ENCODE peak calls at places on chromosome 3, in four cellular contexts. S, D, J and H are unnamed samples.

GRCh38 chr3:161818106-161818505 is 321.5 kb downstream of the OTOL1 start:
- DNase-seq in S (no peak), D (no peak), J (no peak), H (no peak)

GRCh38 chr3:152779649-152780048 is 55.3 kb upstream of the P2RY1 start:
- DNase-seq in S (no peak), D (peak; percentile 51), J (no peak), H (peak; percentile 12)

GRCh38 chr3:196519738-196520122 is 4.6 kb upstream of the SMCO1 start:
- DNase-seq in S (no peak), D (no peak), J (no peak), H (no peak)

GRCh38 chr3:69865920-69866679 is 126.8 kb downstream of the MITF start:
- DNase-seq in S (no peak), D (peak; percentile 16), J (no peak), H (no peak)

GRCh38 chr3:98353554-98353953 is at the start of gene OR5K4:
- DNase-seq in S (no peak), D (no peak), J (no peak), H (no peak)

GRCh38 chr3:129827765-129828164 is 65.7 kb downstream of the TMCC1 start:
- DNase-seq in S (no peak), D (peak; percentile 11), J (no peak), H (no peak)

GRCh38 chr3:71245052-71245488 is 338.5 kb downstream of the FOXP1 start:
- DNase-seq in S (no peak), D (peak; percentile 36), J (no peak), H (no peak)

GRCh38 chr3:150202696-150203095 is 205.4 kb upstream of the TSC22D2 start:
- DNase-seq in S (no peak), D (peak; percentile 36), J (no peak), H (no peak)

GRCh38 chr3:18499256-18499655 is 74.1 kb upstream of the SATB1 start:
- DNase-seq in S (no peak), D (no peak), J (no peak), H (no peak)

GRCh38 chr3:15015456-15015855 is 49.7 kb downstream of the MRPS25 start:
- DNase-seq in S (no peak), D (no peak), J (no peak), H (no peak)

GRCh38 chr3:152657002-152657400 is 177.9 kb upstream of the P2RY1 start:
- DNase-seq in S (no peak), D (peak; percentile 84), J (no peak), H (no peak)

GRCh38 chr3:129611812-129612349 is 5.4 kb upstream of the PLXND1 start:
- DNase-seq in S (no peak), D (peak; percentile 85), J (no peak), H (no peak)

GRCh38 chr3:126358038-126358815 is 1.0 kb upstream of the KLF15 start:
- DNase-seq in S (no peak), D (peak; percentile 78), J (no peak), H (no peak)

GRCh38 chr3:157375342-157375986 is 61.2 kb upstream of the PTX3 start:
- DNase-seq in S (no peak), D (no peak), J (no peak), H (no peak)

GRCh38 chr3:13480340-13481318 is 523 bp downstream of the HDAC11 start:
- DNase-seq in S (no peak), D (peak; percentile 66), J (no peak), H (no peak)

GRCh38 chr3:13477946-13478345 is 2.2 kb upstream of the HDAC11 start:
- DNase-seq in S (no peak), D (no peak), J (no peak), H (no peak)

GRCh38 chr3:13479332-13479581 is 849 bp upstream of the HDAC11 start:
- DNase-seq in S (no peak), D (peak; percentile 71), J (no peak), H (no peak)

GRCh38 chr3:13482106-13482690 is 2.1 kb downstream of the HDAC11 start:
- DNase-seq in S (no peak), D (no peak), J (no peak), H (no peak)

GRCh38 chr3:13479582-13480339 is at the start of gene HDAC11:
- DNase-seq in S (peak; percentile 98), D (peak; percentile 99), J (peak; percentile 98), H (peak; percentile 87)
- TF ChIP-seq CTCF in S (peak; percentile 42), D (no peak), J (peak; percentile 19), H (no peak)

GRCh38 chr3:100777271-100777670 is 68.0 kb downstream of the TFG start:
- DNase-seq in S (no peak), D (no peak), J (no peak), H (no peak)

GRCh38 chr3:100776097-100776729 is 66.9 kb downstream of the TFG start:
- DNase-seq in S (no peak), D (no peak), J (no peak), H (no peak)

GRCh38 chr3:100775669-100776068 is 66.4 kb downstream of the TFG start:
- DNase-seq in S (no peak), D (no peak), J (no peak), H (no peak)

GRCh38 chr3:100779475-100779874 is 70.2 kb downstream of the TFG start:
- DNase-seq in S (no peak), D (no peak), J (no peak), H (no peak)

DNA sequence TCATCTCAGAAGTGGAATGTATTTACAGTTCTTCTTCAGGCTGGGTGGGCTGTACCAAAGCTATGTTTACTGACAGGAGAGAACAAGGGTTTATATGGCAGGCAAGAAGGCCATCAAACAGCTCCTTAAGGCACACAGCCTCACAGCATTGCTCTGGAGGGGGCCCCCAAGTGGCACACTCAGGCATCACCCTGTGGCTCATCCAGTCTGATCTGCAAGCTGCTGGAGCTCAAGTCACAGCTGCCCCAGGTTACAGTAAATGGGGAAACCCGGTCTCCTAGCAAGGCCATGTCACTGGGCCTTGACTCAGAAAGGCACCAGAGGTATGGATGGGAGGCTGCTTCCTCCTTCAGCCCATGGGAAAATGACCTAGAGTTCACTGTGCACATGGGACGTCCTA is 67.4 kb downstream of the TFG start:
- DNase-seq in S (no peak), D (peak; percentile 52), J (no peak), H (no peak)
- TF ChIP-seq CTCF in S (no peak), D (peak; percentile 54), J (no peak), H (no peak)

GRCh38 chr3:95521396-95521795 is 1293.0 kb upstream of the EPHA6 start:
- DNase-seq in S (no peak), D (no peak), J (no peak), H (no peak)
- TF ChIP-seq CTCF in S (no peak), D (no peak), J (peak; percentile 22), H (no peak)

DNA sequence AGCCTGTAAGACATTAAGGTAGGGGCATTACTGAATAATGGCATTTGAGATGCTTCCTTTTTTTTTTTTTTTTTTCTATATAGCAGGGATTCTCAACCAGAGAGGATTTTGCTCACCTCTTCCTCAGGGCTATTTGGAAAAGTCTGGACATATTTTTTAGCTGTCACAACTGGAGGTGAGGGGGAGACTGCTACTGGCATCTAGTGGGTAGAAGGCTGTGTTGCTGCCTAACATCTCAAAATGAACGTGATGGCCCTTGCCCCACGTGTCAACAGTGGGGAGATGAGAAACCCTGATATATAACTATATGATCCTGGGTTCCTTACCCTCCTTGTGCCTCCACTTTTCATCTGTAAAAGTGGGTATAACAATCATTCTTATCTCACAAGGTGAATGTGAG is 71.9 kb downstream of the CADPS start:
- DNase-seq in S (no peak), D (no peak), J (no peak), H (no peak)
- TF ChIP-seq CTCF in S (no peak), D (peak; percentile 35), J (no peak), H (no peak)

DNA sequence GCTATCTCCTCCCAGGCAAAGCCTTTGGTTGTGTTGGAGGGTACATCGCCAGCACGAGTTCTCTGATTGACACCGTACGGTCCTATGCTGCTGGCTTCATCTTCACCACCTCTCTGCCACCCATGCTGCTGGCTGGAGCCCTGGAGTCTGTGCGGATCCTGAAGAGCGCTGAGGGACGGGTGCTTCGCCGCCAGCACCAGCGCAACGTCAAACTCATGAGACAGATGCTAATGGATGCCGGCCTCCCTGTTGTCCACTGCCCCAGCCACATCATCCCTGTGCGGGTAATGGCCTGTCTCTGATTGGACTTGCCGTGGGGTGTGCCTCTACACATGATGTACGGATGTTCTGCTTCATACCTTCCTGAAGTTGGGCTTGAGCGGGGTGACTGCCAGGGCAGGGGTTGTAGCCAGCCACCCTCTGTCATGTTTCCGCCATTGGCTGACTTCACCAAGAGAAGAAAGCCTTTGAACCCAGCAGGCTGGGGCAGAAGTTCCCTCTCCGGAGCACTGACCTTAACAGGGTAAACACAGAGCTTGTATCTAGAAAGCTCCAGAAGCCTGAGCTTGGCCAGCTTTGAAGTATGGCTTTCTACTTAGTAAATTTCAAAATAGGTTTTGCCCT is 13.4 kb downstream of the ALAS1 start:
- DNase-seq in S (no peak), D (no peak), J (no peak), H (no peak)
- TF ChIP-seq CTCF in S (no peak), D (no peak), J (no peak), H (no peak)